ENCODE peak calls at places on chromosomes 11 and 22, in ten cellular contexts. One of them, this sample, is unnamed.

GRCh38 chr11:105393326-105393725 is 216.5 kb upstream of the GRIA4 start:
- DNase-seq in tibial nerve: no peak
- DNase-seq in lower lobe of right lung: no peak
- DNase-seq in foreskin fibroblast: no peak
- DNase-seq in NCI-H1048: no peak
- DNase-seq in HTR-8/SVneo: no peak
- DNase-seq in mesothelial cell of epicardium: no peak
- DNase-seq in left cardiac atrium: no peak
- DNase-seq in lung microvascular endothelial cell: no peak
- DNase-seq in ascending aorta: no peak
- DNase-seq in this sample: no peak

GRCh38 chr11:113160652-113161051 is 153.7 kb upstream of the TTC12 start:
- DNase-seq in HTR-8/SVneo: no peak
- DNase-seq in left cardiac atrium: no peak
- DNase-seq in lung microvascular endothelial cell: no peak
- DNase-seq in tibial nerve: no peak
- DNase-seq in mesothelial cell of epicardium: no peak
- DNase-seq in NCI-H1048: no peak
- DNase-seq in ascending aorta: no peak
- DNase-seq in lower lobe of right lung: no peak
- DNase-seq in foreskin fibroblast: no peak
- DNase-seq in this sample: no peak

GRCh38 chr11:44333271-44334218 is 23.6 kb upstream of the ALX4 start:
- DNase-seq in tibial nerve: no peak
- DNase-seq in lung microvascular endothelial cell: no peak
- DNase-seq in ascending aorta: no peak
- DNase-seq in NCI-H1048: no peak
- DNase-seq in lower lobe of right lung: no peak
- DNase-seq in mesothelial cell of epicardium: no peak
- DNase-seq in HTR-8/SVneo: no peak
- DNase-seq in foreskin fibroblast: no peak
- DNase-seq in left cardiac atrium: no peak
- DNase-seq in this sample: no peak

GRCh38 chr11:35927730-35928129 is 16.1 kb upstream of the LDLRAD3 start:
- DNase-seq in HTR-8/SVneo: no peak
- DNase-seq in lower lobe of right lung: peak; percentile 84
- DNase-seq in ascending aorta: peak; percentile 77
- DNase-seq in lung microvascular endothelial cell: no peak
- DNase-seq in NCI-H1048: no peak
- DNase-seq in left cardiac atrium: peak; percentile 51
- DNase-seq in mesothelial cell of epicardium: no peak
- DNase-seq in tibial nerve: peak; percentile 75
- DNase-seq in foreskin fibroblast: no peak
- DNase-seq in this sample: peak; percentile 86

GRCh38 chr11:102204174-102204573 is 93.9 kb downstream of the YAP1 start:
- DNase-seq in lung microvascular endothelial cell: no peak
- DNase-seq in left cardiac atrium: no peak
- DNase-seq in HTR-8/SVneo: no peak
- DNase-seq in NCI-H1048: no peak
- DNase-seq in ascending aorta: no peak
- DNase-seq in foreskin fibroblast: no peak
- DNase-seq in tibial nerve: no peak
- DNase-seq in lower lobe of right lung: no peak
- DNase-seq in mesothelial cell of epicardium: no peak
- DNase-seq in this sample: no peak

GRCh38 chr11:45653277-45653676 is 12.1 kb downstream of the CHST1 start:
- DNase-seq in left cardiac atrium: no peak
- DNase-seq in lung microvascular endothelial cell: no peak
- DNase-seq in tibial nerve: no peak
- DNase-seq in foreskin fibroblast: no peak
- DNase-seq in lower lobe of right lung: no peak
- DNase-seq in HTR-8/SVneo: no peak
- DNase-seq in mesothelial cell of epicardium: no peak
- DNase-seq in ascending aorta: no peak
- DNase-seq in NCI-H1048: no peak
- DNase-seq in this sample: no peak

GRCh38 chr11:127376316-127376715 is 375.7 kb upstream of the KIRREL3 start:
- DNase-seq in HTR-8/SVneo: no peak
- DNase-seq in mesothelial cell of epicardium: no peak
- DNase-seq in ascending aorta: no peak
- DNase-seq in NCI-H1048: no peak
- DNase-seq in lung microvascular endothelial cell: no peak
- DNase-seq in foreskin fibroblast: no peak
- DNase-seq in lower lobe of right lung: no peak
- DNase-seq in tibial nerve: no peak
- DNase-seq in left cardiac atrium: no peak
- DNase-seq in this sample: no peak

GRCh38 chr22:38355275-38355674 is 38.0 kb upstream of the CSNK1E start:
- DNase-seq in NCI-H1048: no peak
- DNase-seq in tibial nerve: no peak
- DNase-seq in lung microvascular endothelial cell: no peak
- DNase-seq in HTR-8/SVneo: no peak
- DNase-seq in foreskin fibroblast: no peak
- DNase-seq in ascending aorta: no peak
- DNase-seq in left cardiac atrium: no peak
- DNase-seq in lower lobe of right lung: no peak
- DNase-seq in mesothelial cell of epicardium: no peak
- DNase-seq in this sample: peak; percentile 62

GRCh38 chr11:2268911-2269600 is 1.3 kb downstream of the ASCL2 start:
- DNase-seq in left cardiac atrium: peak; percentile 48
- DNase-seq in lower lobe of right lung: peak; percentile 81
- DNase-seq in mesothelial cell of epicardium: peak; percentile 46
- DNase-seq in ascending aorta: peak; percentile 66
- DNase-seq in lung microvascular endothelial cell: no peak
- DNase-seq in foreskin fibroblast: peak; percentile 23
- DNase-seq in HTR-8/SVneo: peak; percentile 59
- DNase-seq in NCI-H1048: peak; percentile 68
- DNase-seq in tibial nerve: peak; percentile 23
- DNase-seq in this sample: peak; percentile 92

GRCh38 chr22:42691440-42691839 is 29.2 kb downstream of the A4GALT start:
- DNase-seq in lower lobe of right lung: no peak
- DNase-seq in mesothelial cell of epicardium: no peak
- DNase-seq in foreskin fibroblast: no peak
- DNase-seq in lung microvascular endothelial cell: no peak
- DNase-seq in left cardiac atrium: no peak
- DNase-seq in ascending aorta: no peak
- DNase-seq in HTR-8/SVneo: no peak
- DNase-seq in NCI-H1048: no peak
- DNase-seq in tibial nerve: no peak
- DNase-seq in this sample: peak; percentile 74

GRCh38 chr11:36899796-36900195 is 301.8 kb upstream of the RAG2 start:
- DNase-seq in NCI-H1048: no peak
- DNase-seq in foreskin fibroblast: no peak
- DNase-seq in mesothelial cell of epicardium: no peak
- DNase-seq in HTR-8/SVneo: no peak
- DNase-seq in lower lobe of right lung: no peak
- DNase-seq in lung microvascular endothelial cell: no peak
- DNase-seq in tibial nerve: no peak
- DNase-seq in ascending aorta: no peak
- DNase-seq in left cardiac atrium: no peak
- DNase-seq in this sample: no peak

GRCh38 chr11:7511405-7511804 is 2.4 kb upstream of the PPFIBP2 start:
- DNase-seq in foreskin fibroblast: no peak
- DNase-seq in ascending aorta: peak; percentile 71
- DNase-seq in HTR-8/SVneo: no peak
- DNase-seq in left cardiac atrium: peak; percentile 40
- DNase-seq in NCI-H1048: no peak
- DNase-seq in lung microvascular endothelial cell: peak; percentile 90
- DNase-seq in mesothelial cell of epicardium: no peak
- DNase-seq in tibial nerve: peak; percentile 66
- DNase-seq in lower lobe of right lung: no peak
- DNase-seq in this sample: no peak

GRCh38 chr22:31148516-31148915 is 8.2 kb upstream of the PLA2G3 start:
- DNase-seq in ascending aorta: no peak
- DNase-seq in lung microvascular endothelial cell: no peak
- DNase-seq in lower lobe of right lung: no peak
- DNase-seq in foreskin fibroblast: no peak
- DNase-seq in tibial nerve: no peak
- DNase-seq in mesothelial cell of epicardium: no peak
- DNase-seq in HTR-8/SVneo: no peak
- DNase-seq in NCI-H1048: no peak
- DNase-seq in left cardiac atrium: no peak
- DNase-seq in this sample: no peak

GRCh38 chr22:38569181-38569971 is 607 bp downstream of the DMC1 start:
- DNase-seq in lower lobe of right lung: no peak
- DNase-seq in foreskin fibroblast: no peak
- DNase-seq in mesothelial cell of epicardium: peak; percentile 39
- DNase-seq in left cardiac atrium: no peak
- DNase-seq in ascending aorta: no peak
- DNase-seq in lung microvascular endothelial cell: no peak
- DNase-seq in tibial nerve: no peak
- DNase-seq in NCI-H1048: no peak
- DNase-seq in HTR-8/SVneo: no peak
- DNase-seq in this sample: peak; percentile 72

GRCh38 chr22:20244744-20245576 is 23.2 kb downstream of the RTN4R start:
- DNase-seq in lower lobe of right lung: no peak
- DNase-seq in lung microvascular endothelial cell: no peak
- DNase-seq in tibial nerve: no peak
- DNase-seq in left cardiac atrium: no peak
- DNase-seq in NCI-H1048: no peak
- DNase-seq in HTR-8/SVneo: no peak
- DNase-seq in mesothelial cell of epicardium: no peak
- DNase-seq in foreskin fibroblast: no peak
- DNase-seq in ascending aorta: no peak
- DNase-seq in this sample: no peak

GRCh38 chr22:25062378-25063095 is 110.0 kb downstream of the KIAA1671 start:
- DNase-seq in tibial nerve: no peak
- DNase-seq in mesothelial cell of epicardium: no peak
- DNase-seq in lung microvascular endothelial cell: peak; percentile 55
- DNase-seq in HTR-8/SVneo: no peak
- DNase-seq in NCI-H1048: no peak
- DNase-seq in foreskin fibroblast: no peak
- DNase-seq in ascending aorta: peak; percentile 77
- DNase-seq in left cardiac atrium: peak; percentile 40
- DNase-seq in lower lobe of right lung: no peak
- DNase-seq in this sample: no peak

GRCh38 chr22:17339095-17339693 is 30.1 kb upstream of the CECR2 start:
- DNase-seq in tibial nerve: no peak
- DNase-seq in left cardiac atrium: no peak
- DNase-seq in foreskin fibroblast: no peak
- DNase-seq in mesothelial cell of epicardium: no peak
- DNase-seq in NCI-H1048: no peak
- DNase-seq in ascending aorta: no peak
- DNase-seq in lung microvascular endothelial cell: no peak
- DNase-seq in HTR-8/SVneo: no peak
- DNase-seq in lower lobe of right lung: no peak
- DNase-seq in this sample: no peak